ENCODE peak calls at places on chromosomes 3 and 15, in six cellular contexts. M, P, X, J, Y and W are unnamed samples. For H3K79me2, the result is how much of the 10 kb centered on the place peaks cover.

GRCh38 chr3:11385908-11386307 is 113.7 kb downstream of the ATG7 start:
- DNase-seq in Y (no peak), P (no peak), M (no peak), J (no peak), X (no peak), W (no peak)

GRCh38 chr15:55858661-55859060 is 115.7 kb upstream of the PRTG start:
- DNase-seq in M (no peak), Y (no peak), X (no peak), J (no peak), P (no peak), W (no peak)

GRCh38 chr3:123899300-123899865 is 15.3 kb upstream of the MYLK start:
- DNase-seq in J (no peak), Y (no peak), M (no peak), P (no peak), X (no peak), W (no peak)

GRCh38 chr3:9781551-9781950 is 10.7 kb downstream of the TADA3 start:
- DNase-seq in Y (no peak), P (no peak), M (no peak), J (no peak), X (no peak), W (no peak)

GRCh38 chr3:61524933-61525332 is 36.4 kb upstream of the PTPRG start:
- DNase-seq in P (no peak), M (no peak), Y (no peak), X (no peak), J (no peak), W (no peak)

GRCh38 chr15:58988011-58988785 is 735 bp downstream of the RNF111 start:
- DNase-seq in M (peak), J (peak), Y (no peak), P (peak), X (no peak), W (peak)

GRCh38 chr3:98744283-98744682 is 18.9 kb upstream of the ST3GAL6 start:
- DNase-seq in P (no peak), J (no peak), X (no peak), M (no peak), Y (no peak), W (no peak)

GRCh38 chr15:39456582-39457330 is 124.1 kb upstream of the THBS1 start:
- DNase-seq in Y (no peak), P (no peak), X (no peak), M (no peak), J (no peak), W (no peak)

GRCh38 chr3:61928020-61928419 is 366.6 kb downstream of the PTPRG start:
- DNase-seq in X (no peak), M (no peak), P (no peak), J (no peak), Y (no peak), W (no peak)

GRCh38 chr3:46661776-46662766 is 31.4 kb downstream of the ALS2CL start:
- DNase-seq in Y (no peak), X (no peak), J (no peak), M (no peak), P (peak), W (peak)

GRCh38 chr3:10021856-10022775 is 4.1 kb upstream of the FANCD2 start:
- DNase-seq in J (no peak), Y (no peak), X (no peak), P (no peak), M (no peak), W (no peak)

GRCh38 chr15:74958320-74958907 is 1.8 kb upstream of the RPP25 start:
- DNase-seq in Y (no peak), P (peak), J (peak), M (no peak), X (no peak), W (peak)

GRCh38 chr3:129064969-129065726 is 4.6 kb downstream of the GP9 start:
- DNase-seq in P (no peak), X (no peak), Y (no peak), J (no peak), M (no peak), W (no peak)

GRCh38 chr3:129061077-129061887 is 703 bp downstream of the GP9 start:
- DNase-seq in J (no peak), X (no peak), P (no peak), M (no peak), Y (no peak), W (no peak)

GRCh38 chr3:129061888-129062834 is 1.6 kb downstream of the GP9 start:
- DNase-seq in P (no peak), J (no peak), X (no peak), Y (no peak), M (no peak), W (peak)

GRCh38 chr3:129063841-129064482 is 3.4 kb downstream of the GP9 start:
- DNase-seq in P (no peak), Y (no peak), M (no peak), X (no peak), J (no peak), W (no peak)

DNA sequence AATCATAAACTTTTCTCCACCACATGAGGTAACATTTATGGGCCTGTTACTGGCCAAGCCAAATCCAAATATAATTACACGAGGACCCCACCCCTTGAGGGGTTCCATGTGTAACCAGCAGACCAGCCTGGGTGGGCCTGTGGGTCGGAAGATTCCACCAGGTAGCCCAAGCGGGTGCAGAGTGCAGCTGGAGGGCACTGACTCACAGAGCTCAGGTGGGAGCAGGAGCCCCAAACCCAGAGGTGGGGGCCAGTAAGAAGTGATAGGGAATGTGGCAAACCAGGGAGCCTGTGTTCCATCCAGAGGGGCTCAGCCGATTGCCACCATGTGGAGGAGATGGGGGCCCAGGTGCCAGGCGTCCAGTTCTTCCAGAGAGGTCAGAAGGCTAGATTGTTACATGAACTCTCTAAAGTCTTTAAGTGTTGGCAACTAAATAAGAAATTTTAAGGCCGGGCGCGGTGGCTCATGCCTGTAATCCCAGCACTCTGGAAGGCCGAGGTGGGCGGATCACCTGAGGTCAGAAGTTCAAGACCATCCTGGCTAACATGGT is 2.6 kb downstream of the GP9 start:
- DNase-seq in J (no peak), P (no peak), M (no peak), Y (no peak), X (no peak), W (no peak)
- TF ChIP-seq JUND in J (no peak), P (no peak), M (no peak), Y (no peak), X (no peak), W (no peak)

GRCh38 chr3:184164648-184165330 is 9.6 kb downstream of the DVL3 start:
- DNase-seq in J (no peak), X (no peak), P (no peak), M (no peak), Y (no peak), W (no peak)
- H3K79me2 ChIP-seq in J (under half), X (under half), P (under half), M (under half), Y (under half), W (half or more)

GRCh38 chr3:111568906-111569305 is 26.2 kb downstream of the ZBED2 start:
- DNase-seq in P (no peak), J (no peak), M (no peak), X (no peak), Y (no peak), W (no peak)
- TF ChIP-seq JUND in P (no peak), J (no peak), M (no peak), X (no peak), Y (no peak), W (no peak)

GRCh38 chr3:59149166-59149565 is 99.3 kb upstream of the CFAP20DC start:
- DNase-seq in Y (no peak), J (no peak), P (no peak), M (no peak), X (no peak), W (no peak)

DNA sequence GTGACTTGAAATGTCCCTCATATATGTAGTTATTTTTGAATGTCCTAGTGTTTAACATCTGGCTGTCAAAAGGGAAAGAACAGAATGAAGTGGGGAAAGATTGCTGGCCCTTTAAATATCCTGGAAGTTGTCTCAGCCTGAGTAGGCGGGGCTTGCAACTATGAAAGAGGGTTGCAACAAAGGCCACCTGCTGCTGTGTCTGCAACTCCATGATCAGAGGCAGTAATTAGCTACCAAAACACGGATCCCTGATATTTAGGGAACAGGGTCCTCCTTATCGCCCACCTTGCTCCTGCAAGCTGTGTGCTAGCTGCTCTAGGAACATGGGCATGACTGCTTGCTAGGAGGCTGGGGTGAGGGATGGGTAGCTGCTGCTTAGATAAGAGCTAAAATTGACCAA is 100.2 kb upstream of the CFAP20DC start:
- DNase-seq in Y (no peak), M (no peak), P (no peak), X (peak), J (no peak), W (no peak)
- H3K79me2 ChIP-seq in Y (under half), M (under half), P (under half), X (under half), J (under half), W (under half)

GRCh38 chr15:70852501-70853269 is 1.3 kb downstream of the LARP6 start:
- DNase-seq in M (no peak), X (no peak), Y (no peak), P (no peak), J (no peak), W (no peak)
- TF ChIP-seq JUND in M (no peak), X (no peak), Y (no peak), P (no peak), J (no peak), W (no peak)

DNA sequence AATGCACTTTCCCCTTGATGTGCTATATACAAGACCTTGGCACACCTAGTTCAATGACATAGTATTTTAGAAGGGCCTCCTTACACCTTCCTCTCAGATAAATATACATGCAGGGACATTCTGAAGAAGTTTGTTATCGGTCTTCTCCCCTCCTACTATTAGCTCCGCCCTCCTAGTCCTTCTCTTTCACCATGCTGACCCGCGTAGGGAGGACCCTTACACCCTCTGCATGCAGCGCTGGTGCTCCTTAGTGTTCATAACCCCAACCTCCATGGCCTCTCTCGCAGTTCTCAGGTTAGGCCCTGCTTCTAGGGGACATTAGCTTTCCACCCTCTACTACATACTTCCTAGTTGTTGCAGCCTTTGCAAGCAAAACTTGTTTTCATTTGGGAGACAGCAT is 146.4 kb downstream of the PGPEP1L start:
- DNase-seq in J (no peak), Y (no peak), P (no peak), X (no peak), M (no peak), W (no peak)
- H3K79me2 ChIP-seq in J (under half), Y (under half), P (under half), X (under half), M (under half), W (half or more)

DNA sequence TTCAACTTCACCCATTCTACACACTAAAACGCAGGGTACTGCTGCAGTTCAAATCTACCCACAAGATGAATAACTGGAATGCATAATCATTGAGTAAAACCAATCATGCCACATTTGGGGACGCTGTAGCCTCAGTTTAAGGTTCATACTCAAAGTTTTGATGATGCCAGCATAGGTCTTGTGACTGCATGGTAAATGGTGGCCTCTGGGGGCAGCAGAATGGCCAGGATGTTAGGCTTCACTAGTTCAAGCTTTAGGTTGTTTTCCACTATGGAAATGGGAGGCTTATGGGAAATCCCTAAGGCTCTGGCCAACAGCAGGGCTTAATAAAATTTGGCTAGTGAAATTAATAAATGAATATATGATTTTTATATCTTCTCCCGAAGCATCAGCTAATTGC is 104.3 kb upstream of the TSC22D2 start:
- DNase-seq in P (no peak), J (peak), M (peak), Y (peak), X (peak), W (no peak)
- TF ChIP-seq JUND in P (no peak), J (no peak), M (no peak), Y (no peak), X (no peak), W (no peak)

GRCh38 chr3:71484452-71484851 is 99.1 kb downstream of the FOXP1 start:
- DNase-seq in J (no peak), Y (no peak), P (no peak), M (no peak), X (no peak), W (no peak)

GRCh38 chr3:71485903-71486302 is 97.6 kb downstream of the FOXP1 start:
- DNase-seq in X (no peak), Y (no peak), J (no peak), M (no peak), P (no peak), W (no peak)

GRCh38 chr3:71486831-71487230 is 96.7 kb downstream of the FOXP1 start:
- DNase-seq in X (no peak), Y (no peak), P (no peak), J (no peak), M (no peak), W (no peak)

GRCh38 chr3:71484047-71484446 is 99.5 kb downstream of the FOXP1 start:
- DNase-seq in M (no peak), P (no peak), J (no peak), X (no peak), Y (no peak), W (no peak)

GRCh38 chr3:71482771-71483170 is 100.8 kb downstream of the FOXP1 start:
- DNase-seq in Y (no peak), J (no peak), M (no peak), X (no peak), P (no peak), W (no peak)
- H3K79me2 ChIP-seq in Y (under half), J (under half), M (under half), X (under half), P (under half), W (half or more)

GRCh38 chr15:78343431-78343830 is 3.3 kb downstream of the CRABP1 start:
- DNase-seq in X (no peak), Y (no peak), J (no peak), M (no peak), P (no peak), W (no peak)

GRCh38 chr15:78341057-78341763 is 1.1 kb downstream of the CRABP1 start:
- DNase-seq in P (peak), X (no peak), M (no peak), J (no peak), Y (no peak), W (no peak)

GRCh38 chr15:78339559-78339958 is 594 bp upstream of the CRABP1 start:
- DNase-seq in J (no peak), M (no peak), X (no peak), P (peak), Y (no peak), W (no peak)

GRCh38 chr15:78338756-78339155 is 1.4 kb upstream of the CRABP1 start:
- DNase-seq in X (no peak), J (no peak), Y (no peak), P (no peak), M (no peak), W (no peak)

GRCh38 chr15:78340243-78341056 is at the start of gene CRABP1:
- DNase-seq in J (no peak), P (peak), M (no peak), X (no peak), Y (no peak), W (peak)
- TF ChIP-seq JUND in J (no peak), P (no peak), M (no peak), X (no peak), Y (no peak), W (no peak)

DNA sequence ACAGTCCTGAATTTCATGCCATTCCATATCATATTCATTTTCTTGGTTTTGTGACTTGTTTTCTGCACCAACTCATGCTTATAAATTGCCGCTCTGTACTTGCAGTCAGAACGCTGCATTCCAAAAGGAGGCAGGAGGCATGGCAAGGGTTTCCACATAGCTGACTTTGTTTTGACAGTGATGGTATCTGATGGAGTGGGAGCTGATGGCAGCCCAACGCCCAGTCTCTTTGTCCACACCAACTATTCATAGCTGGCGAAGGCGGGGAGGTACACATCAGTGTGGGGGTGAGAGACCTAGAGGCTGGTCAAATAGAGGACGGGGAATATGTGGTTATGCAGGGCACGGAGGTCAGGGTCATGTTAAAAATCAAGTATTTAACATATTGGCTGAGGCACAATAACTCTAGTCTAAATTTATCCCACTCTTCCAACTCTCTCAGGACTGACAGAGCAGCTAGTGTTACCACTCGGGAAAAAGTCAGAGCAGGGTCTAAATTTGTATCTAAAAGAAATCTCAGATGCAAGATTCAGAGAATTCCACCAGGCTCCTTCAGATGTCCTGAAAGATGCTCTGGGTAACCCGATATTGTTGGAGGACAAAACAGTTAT is 67.8 kb upstream of the ATP13A3 start:
- DNase-seq in J (peak), P (no peak), M (no peak), Y (no peak), X (no peak), W (no peak)
- H3K79me2 ChIP-seq in J (under half), P (under half), M (under half), Y (under half), X (under half), W (under half)